ENCODE peak calls at places on chromosomes 12 and 14, in ten cellular contexts. One of them, this sample, is unnamed.

GRCh38 chr12:2813573-2814185 is 1.2 kb downstream of the ITFG2 start:
- DNase-seq in ovary: no peak
- DNase-seq in IMR-90: peak
- DNase-seq in hepatocyte: peak
- DNase-seq in fibroblast of the aortic adventitia: peak
- DNase-seq in left ventricle myocardium inferior: no peak
- DNase-seq in fibroblast of pulmonary artery: peak
- DNase-seq in heart right ventricle: peak
- DNase-seq in PC-3: peak
- DNase-seq in testis: peak
- DNase-seq in this sample: peak

GRCh38 chr12:89461649-89462612 is 62.7 kb downstream of the GALNT4 start:
- DNase-seq in IMR-90: peak
- DNase-seq in fibroblast of the aortic adventitia: peak
- DNase-seq in fibroblast of pulmonary artery: peak
- DNase-seq in PC-3: peak
- DNase-seq in heart right ventricle: no peak
- DNase-seq in ovary: no peak
- DNase-seq in hepatocyte: peak
- DNase-seq in testis: no peak
- DNase-seq in left ventricle myocardium inferior: no peak
- DNase-seq in this sample: peak

GRCh38 chr14:101373690-101374295 is 187.5 kb upstream of the DIO3 start:
- DNase-seq in fibroblast of the aortic adventitia: no peak
- DNase-seq in IMR-90: no peak
- DNase-seq in hepatocyte: no peak
- DNase-seq in fibroblast of pulmonary artery: no peak
- DNase-seq in PC-3: no peak
- DNase-seq in testis: no peak
- DNase-seq in ovary: no peak
- DNase-seq in left ventricle myocardium inferior: no peak
- DNase-seq in heart right ventricle: no peak
- DNase-seq in this sample: no peak

GRCh38 chr14:89858084-89858483 is 96.4 kb downstream of the EFCAB11 start:
- DNase-seq in testis: no peak
- DNase-seq in hepatocyte: peak
- DNase-seq in fibroblast of pulmonary artery: no peak
- DNase-seq in PC-3: no peak
- DNase-seq in IMR-90: no peak
- DNase-seq in ovary: no peak
- DNase-seq in heart right ventricle: no peak
- DNase-seq in fibroblast of the aortic adventitia: no peak
- DNase-seq in left ventricle myocardium inferior: no peak
- DNase-seq in this sample: peak

GRCh38 chr14:102824832-102825231 is 47.6 kb downstream of the TRAF3 start:
- DNase-seq in ovary: no peak
- DNase-seq in fibroblast of pulmonary artery: peak
- DNase-seq in left ventricle myocardium inferior: peak
- DNase-seq in testis: no peak
- DNase-seq in PC-3: peak
- DNase-seq in heart right ventricle: peak
- DNase-seq in fibroblast of the aortic adventitia: peak
- DNase-seq in hepatocyte: peak
- DNase-seq in IMR-90: peak
- DNase-seq in this sample: peak

GRCh38 chr14:56145965-56146364 is 27.8 kb downstream of the PELI2 start:
- DNase-seq in ovary: no peak
- DNase-seq in left ventricle myocardium inferior: no peak
- DNase-seq in hepatocyte: no peak
- DNase-seq in fibroblast of pulmonary artery: peak
- DNase-seq in fibroblast of the aortic adventitia: peak
- DNase-seq in heart right ventricle: no peak
- DNase-seq in PC-3: peak
- DNase-seq in IMR-90: peak
- DNase-seq in testis: no peak
- DNase-seq in this sample: peak

GRCh38 chr12:6178981-6179761 is 21.0 kb upstream of the CD9 start:
- DNase-seq in ovary: peak
- DNase-seq in PC-3: no peak
- DNase-seq in fibroblast of pulmonary artery: peak
- DNase-seq in testis: no peak
- DNase-seq in left ventricle myocardium inferior: no peak
- DNase-seq in fibroblast of the aortic adventitia: no peak
- DNase-seq in IMR-90: peak
- DNase-seq in heart right ventricle: no peak
- DNase-seq in hepatocyte: no peak
- DNase-seq in this sample: no peak

GRCh38 chr14:96057738-96058137 is 18.6 kb downstream of the C14orf132 start:
- DNase-seq in hepatocyte: no peak
- DNase-seq in testis: no peak
- DNase-seq in IMR-90: no peak
- DNase-seq in fibroblast of pulmonary artery: no peak
- DNase-seq in PC-3: no peak
- DNase-seq in fibroblast of the aortic adventitia: no peak
- DNase-seq in left ventricle myocardium inferior: no peak
- DNase-seq in heart right ventricle: no peak
- DNase-seq in ovary: no peak
- DNase-seq in this sample: no peak

GRCh38 chr12:113609692-113610469 is 138.2 kb upstream of the LHX5 start:
- DNase-seq in left ventricle myocardium inferior: no peak
- DNase-seq in fibroblast of the aortic adventitia: no peak
- DNase-seq in ovary: no peak
- DNase-seq in testis: no peak
- DNase-seq in hepatocyte: no peak
- DNase-seq in IMR-90: no peak
- DNase-seq in heart right ventricle: no peak
- DNase-seq in fibroblast of pulmonary artery: no peak
- DNase-seq in PC-3: no peak
- DNase-seq in this sample: no peak

GRCh38 chr12:103326190-103326589 is 169.6 kb downstream of the C12orf42 start:
- DNase-seq in ovary: no peak
- DNase-seq in hepatocyte: peak
- DNase-seq in heart right ventricle: no peak
- DNase-seq in PC-3: peak
- DNase-seq in left ventricle myocardium inferior: no peak
- DNase-seq in fibroblast of the aortic adventitia: no peak
- DNase-seq in fibroblast of pulmonary artery: no peak
- DNase-seq in testis: no peak
- DNase-seq in IMR-90: no peak
- DNase-seq in this sample: peak

GRCh38 chr12:34400423-34400881 is 378.2 kb downstream of the ALG10 start:
- DNase-seq in left ventricle myocardium inferior: peak
- DNase-seq in fibroblast of the aortic adventitia: no peak
- DNase-seq in PC-3: no peak
- DNase-seq in testis: peak
- DNase-seq in heart right ventricle: no peak
- DNase-seq in ovary: peak
- DNase-seq in hepatocyte: peak
- DNase-seq in fibroblast of pulmonary artery: no peak
- DNase-seq in IMR-90: no peak
- DNase-seq in this sample: no peak

GRCh38 chr14:89252887-89253532 is 164.0 kb downstream of the FOXN3 start:
- DNase-seq in testis: no peak
- DNase-seq in fibroblast of the aortic adventitia: no peak
- DNase-seq in left ventricle myocardium inferior: no peak
- DNase-seq in fibroblast of pulmonary artery: peak
- DNase-seq in ovary: no peak
- DNase-seq in heart right ventricle: no peak
- DNase-seq in PC-3: no peak
- DNase-seq in IMR-90: peak
- DNase-seq in hepatocyte: no peak
- DNase-seq in this sample: peak

GRCh38 chr12:53179694-53180269 is 740 bp upstream of the ZNF740 start:
- DNase-seq in IMR-90: no peak
- DNase-seq in left ventricle myocardium inferior: no peak
- DNase-seq in hepatocyte: no peak
- DNase-seq in testis: peak
- DNase-seq in fibroblast of the aortic adventitia: no peak
- DNase-seq in ovary: peak
- DNase-seq in heart right ventricle: peak
- DNase-seq in fibroblast of pulmonary artery: no peak
- DNase-seq in PC-3: peak
- DNase-seq in this sample: no peak

GRCh38 chr12:64318605-64319004 is 72.0 kb downstream of the C12orf56 start:
- DNase-seq in testis: no peak
- DNase-seq in fibroblast of pulmonary artery: peak
- DNase-seq in ovary: no peak
- DNase-seq in heart right ventricle: peak
- DNase-seq in PC-3: no peak
- DNase-seq in fibroblast of the aortic adventitia: peak
- DNase-seq in left ventricle myocardium inferior: no peak
- DNase-seq in IMR-90: peak
- DNase-seq in hepatocyte: peak
- DNase-seq in this sample: peak

GRCh38 chr14:97379091-97379531 is 581.9 kb downstream of the VRK1 start:
- DNase-seq in ovary: no peak
- DNase-seq in testis: no peak
- DNase-seq in left ventricle myocardium inferior: no peak
- DNase-seq in hepatocyte: no peak
- DNase-seq in fibroblast of pulmonary artery: no peak
- DNase-seq in IMR-90: no peak
- DNase-seq in heart right ventricle: no peak
- DNase-seq in fibroblast of the aortic adventitia: no peak
- DNase-seq in PC-3: no peak
- DNase-seq in this sample: no peak

GRCh38 chr14:30426463-30426862 is 132.5 kb upstream of the G2E3 start:
- DNase-seq in left ventricle myocardium inferior: no peak
- DNase-seq in hepatocyte: no peak
- DNase-seq in fibroblast of the aortic adventitia: no peak
- DNase-seq in IMR-90: no peak
- DNase-seq in fibroblast of pulmonary artery: no peak
- DNase-seq in PC-3: no peak
- DNase-seq in testis: no peak
- DNase-seq in heart right ventricle: no peak
- DNase-seq in ovary: no peak
- DNase-seq in this sample: no peak
- H3K4me3 ChIP-seq in left ventricle myocardium inferior: no peak
- H3K4me3 ChIP-seq in hepatocyte: no peak
- H3K4me3 ChIP-seq in fibroblast of the aortic adventitia: no peak
- H3K4me3 ChIP-seq in IMR-90: no peak
- H3K4me3 ChIP-seq in fibroblast of pulmonary artery: no peak
- H3K4me3 ChIP-seq in PC-3: no peak
- H3K4me3 ChIP-seq in testis: no peak
- H3K4me3 ChIP-seq in heart right ventricle: no peak
- H3K4me3 ChIP-seq in ovary: no peak
- H3K4me3 ChIP-seq in this sample: no peak

GRCh38 chr12:94725375-94726168 is 75.2 kb upstream of the TMCC3 start:
- DNase-seq in fibroblast of pulmonary artery: peak
- DNase-seq in IMR-90: peak
- DNase-seq in hepatocyte: peak
- DNase-seq in fibroblast of the aortic adventitia: peak
- DNase-seq in testis: no peak
- DNase-seq in heart right ventricle: peak
- DNase-seq in PC-3: peak
- DNase-seq in left ventricle myocardium inferior: no peak
- DNase-seq in ovary: no peak
- DNase-seq in this sample: peak
- TF ChIP-seq CTCF in fibroblast of pulmonary artery: peak
- TF ChIP-seq CTCF in IMR-90: peak
- TF ChIP-seq CTCF in hepatocyte: peak
- TF ChIP-seq CTCF in fibroblast of the aortic adventitia: peak
- TF ChIP-seq CTCF in testis: no peak
- TF ChIP-seq CTCF in heart right ventricle: no peak
- TF ChIP-seq CTCF in PC-3: peak
- TF ChIP-seq CTCF in left ventricle myocardium inferior: peak
- TF ChIP-seq CTCF in ovary: no peak
- TF ChIP-seq CTCF in this sample: peak

DNA sequence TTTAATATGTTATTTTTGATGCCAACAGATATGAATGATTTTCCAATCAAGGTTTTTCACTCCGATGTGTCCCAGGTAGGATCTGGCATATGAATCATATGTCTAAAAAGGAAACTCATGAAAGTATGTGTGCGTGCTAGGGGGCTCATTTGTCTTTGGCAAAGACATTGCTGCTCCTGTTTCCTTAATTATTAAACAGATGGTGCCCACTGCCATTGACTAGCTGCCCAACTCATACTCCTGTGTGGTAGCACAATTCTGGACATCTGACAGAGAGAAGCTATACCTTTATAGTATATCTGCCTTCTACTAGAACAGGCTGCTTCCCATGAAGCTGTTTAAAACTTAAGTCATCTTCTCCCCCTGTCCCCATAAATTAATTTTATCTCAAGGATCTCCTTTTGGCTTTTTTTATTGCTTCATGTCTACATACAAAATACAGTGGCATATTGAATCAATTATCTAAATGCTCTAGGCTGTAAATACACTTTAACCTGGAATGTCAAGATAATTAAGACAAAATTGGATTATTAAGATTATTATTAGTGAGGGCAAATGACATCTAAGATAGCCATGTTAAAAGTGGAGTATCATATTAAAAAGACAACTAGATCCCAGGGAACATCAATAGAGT is 1.4 kb upstream of the PDE3A start:
- DNase-seq in hepatocyte: no peak
- DNase-seq in heart right ventricle: no peak
- DNase-seq in ovary: no peak
- DNase-seq in IMR-90: no peak
- DNase-seq in PC-3: no peak
- DNase-seq in fibroblast of pulmonary artery: no peak
- DNase-seq in left ventricle myocardium inferior: no peak
- DNase-seq in testis: no peak
- DNase-seq in fibroblast of the aortic adventitia: no peak
- DNase-seq in this sample: no peak
- H3K4me3 ChIP-seq in hepatocyte: no peak
- H3K4me3 ChIP-seq in heart right ventricle: peak
- H3K4me3 ChIP-seq in ovary: no peak
- H3K4me3 ChIP-seq in IMR-90: no peak
- H3K4me3 ChIP-seq in PC-3: no peak
- H3K4me3 ChIP-seq in fibroblast of pulmonary artery: no peak
- H3K4me3 ChIP-seq in left ventricle myocardium inferior: peak
- H3K4me3 ChIP-seq in testis: no peak
- H3K4me3 ChIP-seq in fibroblast of the aortic adventitia: no peak
- H3K4me3 ChIP-seq in this sample: no peak

DNA sequence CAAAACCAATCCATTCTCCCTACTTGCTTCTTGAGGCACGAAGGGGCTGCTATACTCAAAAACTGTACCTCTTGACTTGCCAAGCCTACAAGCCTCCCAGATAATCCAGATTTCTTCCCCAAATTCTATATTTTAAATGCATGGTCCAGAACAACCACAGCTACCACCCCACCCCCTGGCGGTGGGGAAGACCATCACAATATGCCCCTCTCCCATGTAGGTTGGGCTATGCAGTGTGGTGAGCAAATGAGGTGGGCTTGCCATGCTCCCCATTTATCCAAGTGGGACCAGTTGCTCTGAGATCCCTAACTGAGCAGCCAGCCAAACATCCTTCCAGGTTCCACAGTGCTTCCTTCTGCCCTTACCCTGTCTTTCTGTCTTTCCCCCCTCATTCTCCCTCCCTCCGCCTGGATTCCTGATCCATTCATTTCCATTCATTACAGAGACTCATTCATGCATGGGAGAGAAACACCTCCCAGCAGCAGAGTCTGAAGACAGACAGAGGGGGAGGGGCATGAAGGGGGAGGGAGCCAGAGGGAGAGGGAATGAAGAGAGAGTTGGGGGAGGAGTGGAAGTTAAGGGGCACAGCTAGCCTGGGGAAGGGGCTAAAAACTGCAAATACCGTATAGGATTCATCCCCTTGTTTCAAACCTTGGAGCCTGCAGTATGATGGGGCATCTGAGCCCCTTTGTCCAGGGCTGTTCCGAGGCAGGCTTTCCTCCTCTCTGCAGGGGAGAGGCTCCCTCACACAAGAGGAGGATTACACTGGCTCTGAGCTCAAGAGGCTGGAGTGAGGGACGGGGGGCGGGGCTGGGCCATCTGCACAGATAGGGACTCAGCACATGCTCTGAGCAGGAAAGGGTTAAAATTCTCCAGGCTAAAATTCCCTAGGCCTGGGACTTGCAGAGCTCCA is 4.4 kb downstream of the ZNF219 start:
- DNase-seq in IMR-90: no peak
- DNase-seq in fibroblast of the aortic adventitia: no peak
- DNase-seq in PC-3: no peak
- DNase-seq in testis: no peak
- DNase-seq in left ventricle myocardium inferior: no peak
- DNase-seq in hepatocyte: peak
- DNase-seq in heart right ventricle: no peak
- DNase-seq in fibroblast of pulmonary artery: no peak
- DNase-seq in ovary: no peak
- DNase-seq in this sample: no peak
- TF ChIP-seq CTCF in IMR-90: peak
- TF ChIP-seq CTCF in fibroblast of the aortic adventitia: peak
- TF ChIP-seq CTCF in PC-3: no peak
- TF ChIP-seq CTCF in testis: no peak
- TF ChIP-seq CTCF in left ventricle myocardium inferior: no peak
- TF ChIP-seq CTCF in hepatocyte: peak
- TF ChIP-seq CTCF in heart right ventricle: no peak
- TF ChIP-seq CTCF in fibroblast of pulmonary artery: peak
- TF ChIP-seq CTCF in ovary: no peak
- TF ChIP-seq CTCF in this sample: no peak